ENCODE peak calls at places on chromosomes 12 and 14, in seven cellular contexts. G is endodermal cell, Q is ovary, R is pancreas, F is IMR-90, E is GM12878, O is Peyer's patch. V is an unnamed sample.

GRCh38 chr12:15116073-15116472 is 105.1 kb downstream of the RERG start:
- DNase-seq in G (no peak), Q (peak; percentile 20), R (no peak), F (no peak), E (no peak), O (no peak), V (no peak)

GRCh38 chr12:111386891-111387290 is 18.0 kb upstream of the PHETA1 start:
- DNase-seq in G (no peak), Q (no peak), R (no peak), F (no peak), E (no peak), O (no peak), V (no peak)

GRCh38 chr14:38297681-38298080 is 41.8 kb upstream of the CLEC14A start:
- DNase-seq in G (no peak), Q (no peak), R (no peak), F (peak; percentile 71), E (no peak), O (no peak), V (no peak)

GRCh38 chr12:120740871-120741270 is 15.2 kb downstream of the ACADS start:
- DNase-seq in G (no peak), Q (no peak), R (no peak), F (no peak), E (no peak), O (no peak), V (no peak)

GRCh38 chr12:56769868-56770267 is 6.7 kb downstream of the HSD17B6 start:
- DNase-seq in G (peak; percentile 45), Q (no peak), R (no peak), F (no peak), E (no peak), O (no peak), V (no peak)

GRCh38 chr12:64236549-64236948 is 14.5 kb upstream of the KICS2 start:
- DNase-seq in G (no peak), Q (no peak), R (no peak), F (peak; percentile 19), E (no peak), O (no peak), V (no peak)

GRCh38 chr12:68915055-68915454 is 17.9 kb downstream of the CPM start:
- DNase-seq in G (no peak), Q (no peak), R (no peak), F (peak; percentile 87), E (no peak), O (no peak), V (no peak)

GRCh38 chr14:93008381-93008780 is 85.4 kb downstream of the CHGA start:
- DNase-seq in G (no peak), Q (peak; percentile 53), R (no peak), F (peak; percentile 35), E (no peak), O (no peak), V (no peak)

GRCh38 chr12:72448805-72449204 is 176.6 kb downstream of the TRHDE start:
- DNase-seq in G (no peak), Q (no peak), R (no peak), F (no peak), E (no peak), O (no peak), V (no peak)

GRCh38 chr12:1488908-1489381 is 105.4 kb downstream of the FBXL14 start:
- DNase-seq in G (peak; percentile 69), Q (no peak), R (no peak), F (peak; percentile 40), E (no peak), O (no peak), V (no peak)

GRCh38 chr12:114649585-114649984 is 34.4 kb downstream of the TBX3 start:
- DNase-seq in G (peak; percentile 64), Q (no peak), R (no peak), F (no peak), E (no peak), O (no peak), V (no peak)

GRCh38 chr14:71181215-71182003 is 274.1 kb downstream of the PCNX1 start:
- DNase-seq in G (peak; percentile 16), Q (no peak), R (no peak), F (no peak), E (no peak), O (no peak), V (no peak)

GRCh38 chr14:28297559-28297958 is 469.0 kb upstream of the FOXG1 start:
- DNase-seq in G (no peak), Q (no peak), R (no peak), F (no peak), E (no peak), O (no peak), V (no peak)

GRCh38 chr12:123057505-123058265 is 77.2 kb downstream of the ARL6IP4 start:
- DNase-seq in G (no peak), Q (no peak), R (no peak), F (no peak), E (no peak), O (no peak), V (no peak)

GRCh38 chr14:39419272-39419671 is 13.0 kb downstream of the FBXO33 start:
- DNase-seq in G (no peak), Q (no peak), R (no peak), F (no peak), E (no peak), O (no peak), V (no peak)

GRCh38 chr14:105864651-105865265 is 338.4 kb downstream of the TMEM121 start:
- DNase-seq in G (peak; percentile 17), Q (peak; percentile 3), R (no peak), F (no peak), E (no peak), O (peak; percentile 44), V (peak; percentile 65)

GRCh38 chr14:105862581-105863239 is 336.3 kb downstream of the TMEM121 start:
- DNase-seq in G (peak; percentile 3), Q (peak; percentile 2), R (no peak), F (no peak), E (no peak), O (no peak), V (peak; percentile 43)

GRCh38 chr14:105863296-105864108 is 337.1 kb downstream of the TMEM121 start:
- DNase-seq in G (peak; percentile 11), Q (peak; percentile 3), R (no peak), F (no peak), E (no peak), O (peak; percentile 29), V (peak; percentile 53)

GRCh38 chr14:105865266-105865903 is 339.0 kb downstream of the TMEM121 start:
- DNase-seq in G (peak; percentile 3), Q (peak; percentile 5), R (no peak), F (no peak), E (no peak), O (no peak), V (no peak)

GRCh38 chr14:105864116-105864515 is 337.7 kb downstream of the TMEM121 start:
- DNase-seq in G (no peak), Q (peak; percentile 3), R (no peak), F (no peak), E (no peak), O (no peak), V (peak; percentile 38)
- H3K27ac ChIP-seq in G (no peak overlapping the region), Q (no peak overlapping the region), R (no peak overlapping the region), F (no peak overlapping the region), E (peak overlapping the region; percentile 98), O (peak overlapping the region; percentile 88), V (no peak overlapping the region)

GRCh38 chr14:73955674-73956073 is 5.6 kb downstream of the COQ6 start:
- DNase-seq in G (no peak), Q (no peak), R (no peak), F (no peak), E (no peak), O (no peak), V (no peak)

GRCh38 chr14:73953731-73954130 is 3.6 kb downstream of the COQ6 start:
- DNase-seq in G (no peak), Q (no peak), R (no peak), F (no peak), E (no peak), O (no peak), V (no peak)

GRCh38 chr14:73961192-73961591 is 11.1 kb downstream of the COQ6 start:
- DNase-seq in G (no peak), Q (no peak), R (no peak), F (no peak), E (no peak), O (no peak), V (no peak)

GRCh38 chr14:73958591-73958990 is 8.5 kb downstream of the COQ6 start:
- DNase-seq in G (no peak), Q (no peak), R (no peak), F (no peak), E (no peak), O (no peak), V (no peak)
- TF ChIP-seq CTCF in G (peak; percentile 34), Q (no peak), R (no peak), F (no peak), E (no peak), O (no peak), V (no peak)

GRCh38 chr14:90344285-90344684 is 12.5 kb upstream of the NRDE2 start:
- DNase-seq in G (no peak), Q (no peak), R (no peak), F (no peak), E (no peak), O (no peak), V (no peak)

GRCh38 chr14:90348270-90348669 is 16.5 kb upstream of the NRDE2 start:
- DNase-seq in G (no peak), Q (no peak), R (no peak), F (no peak), E (no peak), O (no peak), V (no peak)

GRCh38 chr14:90354551-90355298 is 23.0 kb upstream of the NRDE2 start:
- DNase-seq in G (no peak), Q (no peak), R (no peak), F (no peak), E (no peak), O (no peak), V (no peak)

GRCh38 chr14:90344920-90345557 is 13.3 kb upstream of the NRDE2 start:
- DNase-seq in G (no peak), Q (no peak), R (no peak), F (peak; percentile 11), E (no peak), O (no peak), V (no peak)

GRCh38 chr14:90349729-90350128 is 18.0 kb upstream of the NRDE2 start:
- DNase-seq in G (no peak), Q (no peak), R (no peak), F (no peak), E (no peak), O (no peak), V (no peak)
- H3K4me3 ChIP-seq in G (no peak overlapping the region), Q (no peak overlapping the region), R (no peak overlapping the region), F (no peak overlapping the region), E (no peak overlapping the region), O (no peak overlapping the region), V (no peak overlapping the region)

GRCh38 chr12:100796616-100797015 is 2.0 kb downstream of the ANO4 start:
- DNase-seq in G (no peak), Q (no peak), R (no peak), F (no peak), E (no peak), O (no peak), V (no peak)

GRCh38 chr12:100797246-100797645 is 2.7 kb downstream of the ANO4 start:
- DNase-seq in G (no peak), Q (no peak), R (no peak), F (no peak), E (no peak), O (no peak), V (no peak)

GRCh38 chr12:100794441-100795192 is at the start of gene ANO4:
- DNase-seq in G (peak; percentile 68), Q (peak; percentile 27), R (no peak), F (peak; percentile 29), E (no peak), O (no peak), V (no peak)

GRCh38 chr12:100793182-100793581 is 1.4 kb upstream of the ANO4 start:
- DNase-seq in G (no peak), Q (peak; percentile 13), R (no peak), F (peak; percentile 61), E (no peak), O (no peak), V (no peak)

GRCh38 chr12:100795193-100796179 is 910 bp downstream of the ANO4 start:
- DNase-seq in G (peak; percentile 57), Q (no peak), R (no peak), F (no peak), E (no peak), O (no peak), V (no peak)
- H3K27ac ChIP-seq in G (peak overlapping the region; percentile 19), Q (no peak overlapping the region), R (no peak overlapping the region), F (peak overlapping the region; percentile 95), E (no peak overlapping the region), O (no peak overlapping the region), V (no peak overlapping the region)